ENCODE peak calls at places on chromosome 21, in seven cellular contexts. P is K562, W is transverse colon, X is sigmoid colon, Z is ovary, M is stomach, G is A549. V is an unnamed sample.

GRCh38 chr21:32055305-32055704 is 182.5 kb downstream of the HUNK start:
- DNase-seq in P (no peak), M (no peak), Z (no peak), W (no peak), G (no peak), X (no peak), V (no peak)

GRCh38 chr21:38984982-38985422 is 179.3 kb downstream of the ETS2 start:
- DNase-seq in G (no peak), P (no peak), W (no peak), M (no peak), Z (no peak), X (no peak), V (no peak)

GRCh38 chr21:33541105-33541711 is 709 bp downstream of the GART start:
- DNase-seq in G (peak), P (no peak), M (no peak), X (no peak), W (no peak), Z (no peak), V (no peak)

GRCh38 chr21:38267991-38268858 is 11.4 kb downstream of the KCNJ15 start:
- DNase-seq in X (no peak), W (no peak), G (no peak), M (no peak), P (no peak), Z (no peak), V (no peak)

GRCh38 chr21:14076143-14076806 is 134.5 kb downstream of the LIPI start:
- DNase-seq in W (no peak), X (no peak), G (no peak), P (no peak), M (no peak), Z (no peak), V (no peak)

GRCh38 chr21:20040768-20041167 is 957.4 kb upstream of the NCAM2 start:
- DNase-seq in G (no peak), X (no peak), W (no peak), M (no peak), Z (no peak), P (no peak), V (no peak)

GRCh38 chr21:38699048-38699447 is 106.7 kb upstream of the ETS2 start:
- DNase-seq in X (no peak), P (peak), W (no peak), Z (no peak), M (no peak), G (no peak), V (no peak)

GRCh38 chr21:28704746-28705145 is 287.9 kb downstream of the LTN1 start:
- DNase-seq in Z (no peak), M (no peak), P (no peak), G (no peak), X (no peak), W (no peak), V (no peak)

GRCh38 chr21:26966978-26967913 is at the start of gene ADAMTS5:
- DNase-seq in X (peak), W (peak), P (no peak), Z (peak), M (peak), G (no peak), V (peak)

GRCh38 chr21:26850116-26850643 is 5.0 kb upstream of the ADAMTS1 start:
- DNase-seq in W (no peak), M (no peak), Z (no peak), P (peak), G (peak), X (no peak), V (no peak)

GRCh38 chr21:39373634-39374033 is 24.7 kb upstream of the HMGN1 start:
- DNase-seq in W (no peak), P (peak), M (no peak), X (no peak), G (peak), Z (no peak), V (no peak)

GRCh38 chr21:38315155-38315554 is 58.4 kb downstream of the KCNJ15 start:
- DNase-seq in M (no peak), X (no peak), Z (no peak), P (no peak), W (no peak), G (no peak), V (no peak)

GRCh38 chr21:40631201-40631600 is 215.8 kb downstream of the DSCAM start:
- DNase-seq in W (no peak), P (no peak), M (no peak), Z (no peak), G (no peak), X (no peak), V (no peak)

GRCh38 chr21:28339403-28339802 is 653.3 kb downstream of the LTN1 start:
- DNase-seq in X (no peak), Z (no peak), G (no peak), W (no peak), M (no peak), P (no peak), V (no peak)

GRCh38 chr21:38027901-38028300 is 111.6 kb upstream of the KCNJ6 start:
- DNase-seq in P (no peak), M (no peak), Z (no peak), X (no peak), G (peak), W (no peak), V (no peak)

GRCh38 chr21:34187935-34188334 is 114.6 kb downstream of the MRPS6 start:
- DNase-seq in G (no peak), X (no peak), W (no peak), M (no peak), P (no peak), Z (no peak), V (no peak)

GRCh38 chr21:26534517-26534916 is 38.6 kb downstream of the CYYR1 start:
- DNase-seq in P (no peak), Z (no peak), G (no peak), M (no peak), W (no peak), X (no peak), V (no peak)

GRCh38 chr21:33301632-33302002 is 23.2 kb upstream of the IFNAR1 start:
- DNase-seq in Z (no peak), W (no peak), M (no peak), P (no peak), G (no peak), X (no peak), V (no peak)

GRCh38 chr21:38950388-38951094 is 144.8 kb downstream of the ETS2 start:
- DNase-seq in M (peak), W (peak), Z (no peak), X (no peak), P (no peak), G (peak), V (no peak)

GRCh38 chr21:38380391-38381137 is 117.7 kb downstream of the ERG start:
- DNase-seq in P (no peak), G (peak), Z (no peak), M (no peak), X (no peak), W (no peak), V (no peak)

GRCh38 chr21:33014331-33014730 is 11.4 kb upstream of the OLIG2 start:
- DNase-seq in G (no peak), Z (no peak), W (no peak), M (no peak), X (no peak), P (no peak), V (no peak)

GRCh38 chr21:13854638-13855037 is 245.1 kb downstream of the POTED start:
- DNase-seq in W (no peak), M (no peak), Z (no peak), G (no peak), X (no peak), P (no peak), V (no peak)

GRCh38 chr21:34073749-34074282 is 438 bp downstream of the MRPS6 start:
- DNase-seq in P (peak), M (peak), X (peak), Z (no peak), W (peak), G (no peak), V (no peak)

GRCh38 chr21:46667735-46668380 is 32.4 kb downstream of the PRMT2 start:
- DNase-seq in M (no peak), W (no peak), P (no peak), X (no peak), G (peak), Z (no peak), V (no peak)

GRCh38 chr21:25507522-25507921 is 99.8 kb downstream of the MRPL39 start:
- DNase-seq in P (no peak), Z (no peak), W (no peak), X (no peak), M (no peak), G (peak), V (no peak)

GRCh38 chr21:28138272-28138671 is 854.4 kb downstream of the LTN1 start:
- DNase-seq in P (no peak), G (no peak), M (no peak), W (no peak), Z (no peak), X (no peak), V (no peak)

GRCh38 chr21:28518620-28519019 is 474.1 kb downstream of the LTN1 start:
- DNase-seq in X (no peak), W (no peak), G (no peak), M (no peak), Z (no peak), P (no peak), V (no peak)

GRCh38 chr21:43597052-43597451 is 62.2 kb downstream of the HSF2BP start:
- DNase-seq in G (peak), W (no peak), X (no peak), Z (no peak), M (no peak), P (no peak), V (no peak)

GRCh38 chr21:39673736-39674135 is 61.0 kb downstream of the B3GALT5 start:
- DNase-seq in X (no peak), G (no peak), M (no peak), Z (no peak), P (no peak), W (no peak), V (no peak)

GRCh38 chr21:38985423-38986378 is 180.0 kb downstream of the ETS2 start:
- DNase-seq in M (peak), G (no peak), W (peak), P (peak), Z (peak), X (peak), V (peak)

GRCh38 chr21:26572668-26573381 is at the start of gene CYYR1:
- DNase-seq in G (no peak), P (no peak), M (no peak), Z (no peak), X (no peak), W (no peak), V (no peak)

GRCh38 chr21:45157932-45158331 is 83.6 kb downstream of the ADARB1 start:
- DNase-seq in X (no peak), P (no peak), W (no peak), Z (no peak), M (no peak), G (no peak), V (no peak)
- TF ChIP-seq EP300 in X (no peak), P (no peak), W (no peak), Z (no peak), M (no peak), G (no peak), V (no peak)

DNA sequence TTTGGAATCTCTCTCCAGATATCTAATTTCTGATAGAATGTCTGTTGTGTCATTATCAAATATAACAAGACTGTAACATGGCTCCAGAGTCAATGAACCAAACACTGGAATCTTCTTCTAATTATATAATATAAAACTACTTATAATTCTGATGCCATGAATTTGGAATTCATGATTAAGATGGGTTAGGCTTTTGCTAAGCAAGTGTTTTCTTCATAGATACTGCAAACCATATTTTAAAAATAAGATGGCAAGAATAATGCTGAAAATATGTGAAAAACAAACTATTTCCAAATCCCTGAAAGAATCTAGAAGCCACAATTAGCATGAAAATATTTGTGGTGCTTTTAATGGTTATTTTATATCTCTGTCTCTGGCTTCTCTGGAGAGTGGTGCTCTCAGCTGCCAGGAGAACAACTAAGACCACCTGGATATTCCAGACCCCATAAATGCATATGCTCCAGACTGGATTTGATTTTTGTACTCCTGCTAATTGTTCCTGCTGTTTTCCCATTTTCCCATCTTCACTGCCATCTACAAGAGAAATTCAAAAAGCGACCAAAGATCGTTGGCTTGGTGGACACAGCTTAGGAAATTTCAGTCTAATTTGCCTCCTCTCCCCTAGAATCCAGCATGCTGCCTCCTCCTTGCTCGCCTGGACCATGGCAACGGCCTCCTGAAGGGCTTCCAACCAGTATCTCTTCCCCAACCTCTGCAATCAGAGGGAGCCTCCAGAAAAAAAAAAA is 418.9 kb downstream of the SETD4 start:
- DNase-seq in Z (no peak), G (no peak), W (no peak), P (no peak), X (no peak), M (no peak), V (no peak)
- H3K4me3 ChIP-seq in Z (no peak), G (no peak), W (no peak), P (no peak), X (no peak), M (no peak), V (no peak)

DNA sequence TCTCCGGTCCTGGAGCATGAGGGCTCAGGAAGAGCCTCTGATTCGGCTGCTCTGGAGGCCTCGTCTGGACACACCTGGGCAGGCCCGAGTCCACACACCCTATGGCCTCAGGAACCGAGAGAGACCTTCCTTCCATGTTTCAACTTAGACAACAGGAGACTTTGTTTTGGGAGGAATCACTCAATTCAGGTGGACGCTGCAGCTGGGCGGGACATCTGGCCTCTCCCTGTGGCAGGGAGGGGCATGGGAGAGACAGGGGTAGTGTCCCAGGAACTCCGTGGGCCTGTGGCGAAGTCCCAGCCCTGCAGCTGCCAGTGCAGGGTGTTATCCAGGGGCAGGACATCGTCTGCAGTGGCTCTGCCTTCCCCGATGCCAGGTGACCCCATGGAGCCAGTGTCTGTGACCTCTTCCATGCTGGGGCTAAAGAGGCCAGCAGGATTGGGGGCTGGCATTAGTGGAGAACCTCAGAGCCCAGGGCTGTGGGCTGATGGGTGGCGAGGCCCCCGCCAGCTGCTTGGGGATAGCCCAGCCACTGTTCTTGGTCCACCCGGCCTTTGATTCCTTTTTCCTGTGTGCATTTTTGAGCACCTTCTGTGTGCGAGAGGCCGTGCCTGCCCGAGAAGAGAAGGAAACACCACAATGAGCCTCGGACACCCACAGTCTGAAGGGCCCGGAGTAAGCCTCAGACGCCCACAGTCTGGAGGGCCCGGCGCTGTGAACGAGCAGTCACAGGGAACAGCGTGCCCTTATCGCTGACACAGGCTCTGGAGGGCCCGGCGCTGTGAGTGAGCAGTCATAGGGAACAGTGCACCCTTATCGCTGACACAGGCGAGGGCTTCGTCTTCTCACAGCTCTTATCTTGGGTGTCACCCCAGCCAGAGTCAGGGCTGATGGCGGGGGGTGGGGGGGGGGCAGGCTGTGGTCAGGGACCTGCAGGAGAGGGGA is 6.2 kb downstream of the COL18A1 start:
- DNase-seq in G (no peak), P (peak), M (no peak), Z (peak), W (no peak), X (peak), V (no peak)
- TF ChIP-seq POLR2A in G (no peak), P (no peak), M (no peak), Z (no peak), W (no peak), X (no peak), V (no peak)

DNA sequence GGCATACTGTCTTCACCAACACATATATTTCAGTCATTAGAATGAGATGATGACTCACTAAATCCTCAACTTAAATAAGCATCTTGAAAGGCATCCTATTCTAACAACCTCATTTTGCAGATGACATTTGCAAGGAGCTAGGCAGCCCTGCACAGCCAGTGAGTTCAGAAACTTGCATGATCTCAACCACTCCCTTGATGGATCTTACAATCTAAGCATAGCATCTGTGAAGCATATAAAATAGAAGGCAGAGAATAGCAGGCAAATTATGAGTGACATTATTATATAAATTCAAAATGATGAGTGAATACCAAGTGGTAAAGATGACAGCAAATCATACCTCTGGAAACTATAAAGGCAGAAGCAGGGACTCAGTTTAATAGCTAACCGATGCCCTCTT is 31.6 kb downstream of the KRTAP20-3 start:
- DNase-seq in G (no peak), Z (no peak), M (no peak), P (no peak), X (no peak), W (no peak), V (no peak)
- TF ChIP-seq EP300 in G (no peak), Z (no peak), M (no peak), P (no peak), X (no peak), W (no peak), V (no peak)

GRCh38 chr21:18245493-18245967 is 897 bp downstream of the CHODL start:
- DNase-seq in X (peak), W (no peak), Z (peak), P (no peak), M (no peak), G (no peak), V (no peak)
- H3K4me3 ChIP-seq in X (peak), W (peak), Z (peak), P (no peak), M (peak), G (no peak), V (peak)

GRCh38 chr21:42350271-42350885 is 416 bp downstream of the TFF2 start:
- DNase-seq in Z (no peak), M (no peak), P (no peak), X (peak), W (no peak), G (no peak), V (no peak)
- TF ChIP-seq POLR2A in Z (no peak), M (no peak), P (no peak), X (no peak), W (no peak), G (no peak), V (no peak)

GRCh38 chr21:16125274-16125673 is 395.5 kb downstream of the USP25 start:
- DNase-seq in W (no peak), G (no peak), P (no peak), X (no peak), Z (no peak), M (no peak), V (no peak)

GRCh38 chr21:16124397-16125130 is 394.8 kb downstream of the USP25 start:
- DNase-seq in G (peak), W (no peak), P (no peak), M (no peak), X (no peak), Z (peak), V (no peak)
- TF ChIP-seq EP300 in G (peak), W (no peak), P (no peak), M (no peak), X (no peak), Z (no peak), V (peak)

V was measured in tibial nerve.